ENCODE peak calls at places on chromosomes 13 and 19, in four cellular contexts. G is mesenchymal stem cell; A is CD4-positive, alpha-beta memory T cell; Z is cardiac fibroblast. P is an unnamed sample.
A peak's percentile ranks its signal among the peaks of the same experiment; 100 is the strongest.

GRCh38 chr13:55893541-55893940 is 1247.2 kb upstream of the PRR20A start:
- DNase-seq in G (no peak), A (no peak), Z (no peak), P (no peak)

GRCh38 chr19:44356383-44357111 is at the start of gene ZNF112:
- DNase-seq in G (peak; percentile 93), A (no peak), Z (peak; percentile 95), P (peak; percentile 69)

GRCh38 chr13:23634897-23635296 is 64.7 kb downstream of the TNFRSF19 start:
- DNase-seq in G (no peak), A (no peak), Z (no peak), P (no peak)

GRCh38 chr13:53023246-53023645 is 5.4 kb upstream of the OLFM4 start:
- DNase-seq in G (no peak), A (no peak), Z (no peak), P (no peak)

GRCh38 chr19:36049080-36049698 is 4.9 kb downstream of the THAP8 start:
- DNase-seq in G (no peak), A (no peak), Z (peak; percentile 31), P (no peak)

GRCh38 chr19:38057954-38058690 is 151.1 kb downstream of the SIPA1L3 start:
- DNase-seq in G (peak; percentile 37), A (no peak), Z (no peak), P (no peak)

GRCh38 chr19:18605196-18605545 is 1.4 kb downstream of the CRLF1 start:
- DNase-seq in G (no peak), A (no peak), Z (no peak), P (no peak)

GRCh38 chr13:36819811-36820140 is 754 bp downstream of the RFXAP start:
- DNase-seq in G (peak; percentile 40), A (peak; percentile 58), Z (peak; percentile 22), P (no peak)

GRCh38 chr13:108435393-108436149 is 166.1 kb downstream of the TNFSF13B start:
- DNase-seq in G (no peak), A (no peak), Z (no peak), P (no peak)

GRCh38 chr19:35202722-35203674 is 25.5 kb downstream of the FAM187B start:
- DNase-seq in G (no peak), A (no peak), Z (no peak), P (no peak)

GRCh38 chr13:34748078-34748477 is 194.0 kb upstream of the NBEA start:
- DNase-seq in G (peak; percentile 78), A (no peak), Z (peak; percentile 99), P (no peak)

GRCh38 chr13:53778937-53779336 is 750.3 kb downstream of the OLFM4 start:
- DNase-seq in G (no peak), A (no peak), Z (no peak), P (no peak)

GRCh38 chr19:51808333-51808986 is 13.5 kb downstream of the FPR3 start:
- DNase-seq in G (no peak), A (no peak), Z (peak; percentile 90), P (no peak)

GRCh38 chr19:2475018-2475701 is 767 bp upstream of the GADD45B start:
- DNase-seq in G (peak; percentile 77), A (peak; percentile 75), Z (peak; percentile 65), P (no peak)

GRCh38 chr19:29260477-29261317 is 47.7 kb upstream of the UQCRFS1 start:
- DNase-seq in G (no peak), A (no peak), Z (peak; percentile 33), P (no peak)

GRCh38 chr19:30718728-30719127 is 346.5 kb downstream of the ZNF536 start:
- DNase-seq in G (no peak), A (no peak), Z (no peak), P (no peak)

GRCh38 chr13:31767175-31767900 is 28.0 kb downstream of the RXFP2 start:
- DNase-seq in G (peak; percentile 50), A (no peak), Z (peak; percentile 79), P (peak; percentile 97)
- H3K4me3 ChIP-seq in G (no peak overlapping the region), A (no peak overlapping the region), Z (no peak overlapping the region), P (no peak overlapping the region)

GRCh38 chr19:5804516-5805464 is at the start of gene NRTN:
- DNase-seq in G (no peak), A (peak; percentile 56), Z (no peak), P (no peak)

GRCh38 chr19:5801796-5802616 is 2.9 kb upstream of the NRTN start:
- DNase-seq in G (peak; percentile 47), A (no peak), Z (peak; percentile 43), P (no peak)

GRCh38 chr19:5805465-5806132 is 732 bp downstream of the NRTN start:
- DNase-seq in G (peak; percentile 73), A (peak; percentile 73), Z (peak; percentile 59), P (no peak)

GRCh38 chr19:5803441-5803751 is 1.5 kb upstream of the NRTN start:
- DNase-seq in G (no peak), A (no peak), Z (no peak), P (no peak)

DNA sequence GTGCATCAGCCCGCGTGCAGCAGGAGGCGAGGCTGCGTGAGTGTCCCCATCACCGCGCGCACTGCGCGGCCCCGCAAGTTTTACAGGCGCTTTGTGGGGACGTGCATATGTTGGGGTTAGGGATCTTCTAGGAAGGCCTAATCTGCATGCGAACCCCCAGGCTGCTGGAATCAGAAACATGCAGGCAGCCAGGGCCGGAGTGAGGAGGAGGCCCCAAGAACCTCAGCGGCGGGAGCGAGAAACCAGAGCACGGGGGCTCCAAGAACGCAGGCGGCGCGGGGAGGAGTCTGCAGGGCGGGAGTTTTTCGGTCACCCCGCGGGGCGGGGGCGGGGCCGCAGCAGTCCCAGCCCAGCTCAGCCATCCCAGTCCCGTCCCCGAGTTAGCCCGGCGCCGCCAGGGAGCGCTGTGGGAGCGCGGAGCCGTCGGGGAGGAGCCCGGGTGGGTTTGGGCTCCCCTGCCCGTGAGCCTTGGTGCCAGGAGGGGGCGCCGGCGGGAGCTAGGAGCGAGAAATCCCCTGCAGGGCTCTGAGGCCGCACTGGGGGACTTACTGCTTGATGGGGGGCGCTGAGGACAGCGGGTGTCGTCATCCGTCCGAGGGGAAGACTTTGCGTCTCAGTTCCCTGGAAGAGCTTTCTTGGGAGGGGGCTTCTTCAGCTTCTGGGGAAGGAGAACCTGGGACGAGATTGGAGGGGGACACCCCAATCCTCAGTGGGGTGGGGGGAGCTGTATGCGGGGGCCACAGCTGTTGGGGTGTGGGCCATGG is 933 bp upstream of the NRTN start:
- DNase-seq in G (peak; percentile 92), A (peak; percentile 92), Z (peak; percentile 90), P (peak; percentile 44)
- H3K4me3 ChIP-seq in G (peak overlapping the region; percentile 76), A (peak overlapping the region; percentile 40), Z (peak overlapping the region; percentile 40), P (peak overlapping the region; percentile 43)

DNA sequence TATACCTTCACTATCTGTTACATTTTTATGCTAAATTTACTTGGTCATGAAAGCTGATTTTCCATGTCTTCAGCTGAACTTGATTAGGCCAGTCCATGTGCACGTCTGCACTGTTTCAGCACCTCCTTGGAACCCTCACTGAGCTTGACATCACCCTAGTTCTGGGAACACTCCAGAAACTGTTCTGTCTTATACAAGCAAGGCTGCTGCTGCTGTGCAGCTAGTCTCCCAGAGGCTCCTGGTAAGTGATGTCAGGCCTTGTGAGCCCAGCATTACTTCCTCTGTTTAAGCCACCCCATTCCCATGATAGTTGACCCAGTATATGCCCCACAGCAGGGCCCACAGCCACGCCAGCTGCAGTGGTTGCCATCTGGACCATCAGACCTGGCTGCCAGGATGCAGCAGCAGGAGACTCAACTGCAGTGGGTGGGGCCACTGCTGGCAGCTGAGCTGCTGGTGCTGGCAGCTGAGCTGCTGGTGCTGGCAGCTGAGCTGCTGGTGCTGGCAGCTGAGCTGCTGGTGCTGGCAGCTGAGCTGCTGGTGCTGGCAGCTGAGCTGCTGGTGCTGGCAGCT is 90.5 kb upstream of the AKAP11 start:
- DNase-seq in G (peak; percentile 5), A (no peak), Z (peak; percentile 33), P (no peak)
- H3K4me3 ChIP-seq in G (no peak overlapping the region), A (no peak overlapping the region), Z (no peak overlapping the region), P (no peak overlapping the region)

GRCh38 chr19:50639121-50640112 is at the start of gene SYT3:
- DNase-seq in G (no peak), A (no peak), Z (peak; percentile 58), P (no peak)
- H3K4me3 ChIP-seq in G (peak within 1 kb of the TSS; percentile 67), A (no peak within 1 kb of the TSS), Z (peak within 1 kb of the TSS; percentile 43), P (peak within 1 kb of the TSS; percentile 53)

P was measured in skeletal muscle cell.